ENCODE peak calls at places on chromosomes 7 and 10, in four cellular contexts. One of them, this sample, is unnamed. For H3K79me2, the result is how much of the 10 kb centered on the place peaks cover.

GRCh38 chr10:88499569-88500470 is 83.3 kb downstream of the RNLS start:
- DNase-seq in H9: no peak
- DNase-seq in mesendoderm: no peak
- DNase-seq in H1: no peak
- DNase-seq in this sample: peak

GRCh38 chr10:541750-542371 is 147.6 kb downstream of the DIP2C start:
- DNase-seq in H9: no peak
- DNase-seq in mesendoderm: no peak
- DNase-seq in H1: no peak
- DNase-seq in this sample: no peak

GRCh38 chr7:124810605-124811004 is 45.0 kb upstream of the GPR37 start:
- DNase-seq in H9: no peak
- DNase-seq in mesendoderm: no peak
- DNase-seq in H1: no peak
- DNase-seq in this sample: no peak

GRCh38 chr10:14926061-14926470 is 27.8 kb downstream of the DCLRE1C start:
- DNase-seq in H9: no peak
- DNase-seq in mesendoderm: no peak
- DNase-seq in H1: no peak
- DNase-seq in this sample: no peak

GRCh38 chr10:110643670-110644597 is at the start of gene RBM20:
- DNase-seq in H9: peak
- DNase-seq in mesendoderm: no peak
- DNase-seq in H1: no peak
- DNase-seq in this sample: no peak

GRCh38 chr10:4333474-4333894 is 492.5 kb upstream of the AKR1E2 start:
- DNase-seq in H9: no peak
- DNase-seq in mesendoderm: no peak
- DNase-seq in H1: no peak
- DNase-seq in this sample: no peak

GRCh38 chr7:6564091-6564770 is 13.0 kb upstream of the GRID2IP start:
- DNase-seq in H9: no peak
- DNase-seq in mesendoderm: no peak
- DNase-seq in H1: no peak
- DNase-seq in this sample: no peak

GRCh38 chr10:46550076-46550790 is 6.2 kb downstream of the GPRIN2 start:
- DNase-seq in H9: peak
- DNase-seq in mesendoderm: no peak
- DNase-seq in H1: no peak
- DNase-seq in this sample: no peak

GRCh38 chr10:103676058-103676785 is 179.2 kb downstream of the SH3PXD2A start:
- DNase-seq in H9: no peak
- DNase-seq in mesendoderm: peak
- DNase-seq in H1: no peak
- DNase-seq in this sample: peak

GRCh38 chr10:124063736-124064135 is 29.7 kb downstream of the CHST15 start:
- DNase-seq in H9: no peak
- DNase-seq in mesendoderm: no peak
- DNase-seq in H1: no peak
- DNase-seq in this sample: peak

GRCh38 chr10:99784025-99784730 is 1.7 kb downstream of the ABCC2 start:
- DNase-seq in H9: no peak
- DNase-seq in mesendoderm: no peak
- DNase-seq in H1: no peak
- DNase-seq in this sample: peak

GRCh38 chr7:130384371-130384801 is 4.1 kb downstream of the CPA1 start:
- DNase-seq in H9: no peak
- DNase-seq in mesendoderm: no peak
- DNase-seq in H1: no peak
- DNase-seq in this sample: no peak

GRCh38 chr10:87973635-87974034 is 110.2 kb downstream of the PTEN start:
- DNase-seq in H9: no peak
- DNase-seq in mesendoderm: peak
- DNase-seq in H1: peak
- DNase-seq in this sample: no peak

GRCh38 chr7:133794490-133794889 is 332.6 kb upstream of the LRGUK start:
- DNase-seq in H9: no peak
- DNase-seq in mesendoderm: no peak
- DNase-seq in H1: no peak
- DNase-seq in this sample: no peak

GRCh38 chr10:110241841-110242240 is 34.4 kb downstream of the MXI1 start:
- DNase-seq in H9: no peak
- DNase-seq in mesendoderm: peak
- DNase-seq in H1: no peak
- DNase-seq in this sample: no peak

GRCh38 chr10:74898201-74898976 is 72.0 kb downstream of the KAT6B start:
- DNase-seq in H9: no peak
- DNase-seq in mesendoderm: no peak
- DNase-seq in H1: no peak
- DNase-seq in this sample: no peak

GRCh38 chr7:67823345-67823744 is 826.7 kb downstream of the TYW1 start:
- DNase-seq in H9: no peak
- DNase-seq in mesendoderm: no peak
- DNase-seq in H1: no peak
- DNase-seq in this sample: no peak

GRCh38 chr7:51019891-51020855 is 237.5 kb upstream of the GRB10 start:
- DNase-seq in H9: no peak
- DNase-seq in mesendoderm: no peak
- DNase-seq in H1: no peak
- DNase-seq in this sample: no peak

GRCh38 chr10:99906470-99906869 is 103.3 kb downstream of the DNMBP start:
- DNase-seq in H9: no peak
- DNase-seq in mesendoderm: no peak
- DNase-seq in H1: no peak
- DNase-seq in this sample: peak

GRCh38 chr10:113049881-113050280 is 99.8 kb downstream of the TCF7L2 start:
- DNase-seq in H9: no peak
- DNase-seq in mesendoderm: no peak
- DNase-seq in H1: no peak
- DNase-seq in this sample: no peak

GRCh38 chr10:113047963-113048781 is 98.1 kb downstream of the TCF7L2 start:
- DNase-seq in H9: no peak
- DNase-seq in mesendoderm: peak
- DNase-seq in H1: no peak
- DNase-seq in this sample: peak

GRCh38 chr10:113045155-113046055 is 95.4 kb downstream of the TCF7L2 start:
- DNase-seq in H9: no peak
- DNase-seq in mesendoderm: no peak
- DNase-seq in H1: no peak
- DNase-seq in this sample: no peak

GRCh38 chr10:113047605-113047962 is 97.5 kb downstream of the TCF7L2 start:
- DNase-seq in H9: no peak
- DNase-seq in mesendoderm: no peak
- DNase-seq in H1: no peak
- DNase-seq in this sample: no peak

GRCh38 chr10:113047151-113047550 is 97.1 kb downstream of the TCF7L2 start:
- DNase-seq in H9: no peak
- DNase-seq in mesendoderm: no peak
- DNase-seq in H1: no peak
- DNase-seq in this sample: no peak
- H3K79me2 ChIP-seq in H9: under half
- H3K79me2 ChIP-seq in mesendoderm: under half
- H3K79me2 ChIP-seq in H1: under half
- H3K79me2 ChIP-seq in this sample: under half

DNA sequence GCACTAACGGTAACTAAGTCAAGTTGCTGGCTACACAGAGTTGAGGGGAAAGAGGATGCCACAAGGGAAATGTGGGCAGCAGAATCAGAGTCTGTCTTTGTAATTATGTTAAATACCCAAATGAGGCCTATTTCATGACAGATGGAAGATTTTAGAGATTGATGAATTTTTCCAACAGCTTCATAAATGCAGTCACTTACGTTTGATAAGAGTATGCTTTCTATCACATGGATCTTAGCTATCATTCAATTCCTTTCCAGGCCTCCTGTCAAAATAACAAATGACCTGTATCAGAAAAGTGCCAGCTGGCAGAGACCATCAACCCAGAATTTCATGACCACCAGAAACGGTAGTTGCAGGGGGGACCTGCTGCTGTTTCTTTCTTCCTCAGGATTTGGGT is 148.4 kb upstream of the PLPP4 start:
- DNase-seq in H9: no peak
- DNase-seq in mesendoderm: no peak
- DNase-seq in H1: no peak
- DNase-seq in this sample: no peak
- H3K18ac ChIP-seq in H9: no peak
- H3K18ac ChIP-seq in mesendoderm: no peak
- H3K18ac ChIP-seq in H1: no peak
- H3K18ac ChIP-seq in this sample: no peak

GRCh38 chr10:118738422-118738821 is 16.3 kb downstream of the CACUL1 start:
- DNase-seq in H9: no peak
- DNase-seq in mesendoderm: no peak
- DNase-seq in H1: no peak
- DNase-seq in this sample: no peak
- H3K79me2 ChIP-seq in H9: under half
- H3K79me2 ChIP-seq in mesendoderm: half or more
- H3K79me2 ChIP-seq in H1: under half
- H3K79me2 ChIP-seq in this sample: under half

DNA sequence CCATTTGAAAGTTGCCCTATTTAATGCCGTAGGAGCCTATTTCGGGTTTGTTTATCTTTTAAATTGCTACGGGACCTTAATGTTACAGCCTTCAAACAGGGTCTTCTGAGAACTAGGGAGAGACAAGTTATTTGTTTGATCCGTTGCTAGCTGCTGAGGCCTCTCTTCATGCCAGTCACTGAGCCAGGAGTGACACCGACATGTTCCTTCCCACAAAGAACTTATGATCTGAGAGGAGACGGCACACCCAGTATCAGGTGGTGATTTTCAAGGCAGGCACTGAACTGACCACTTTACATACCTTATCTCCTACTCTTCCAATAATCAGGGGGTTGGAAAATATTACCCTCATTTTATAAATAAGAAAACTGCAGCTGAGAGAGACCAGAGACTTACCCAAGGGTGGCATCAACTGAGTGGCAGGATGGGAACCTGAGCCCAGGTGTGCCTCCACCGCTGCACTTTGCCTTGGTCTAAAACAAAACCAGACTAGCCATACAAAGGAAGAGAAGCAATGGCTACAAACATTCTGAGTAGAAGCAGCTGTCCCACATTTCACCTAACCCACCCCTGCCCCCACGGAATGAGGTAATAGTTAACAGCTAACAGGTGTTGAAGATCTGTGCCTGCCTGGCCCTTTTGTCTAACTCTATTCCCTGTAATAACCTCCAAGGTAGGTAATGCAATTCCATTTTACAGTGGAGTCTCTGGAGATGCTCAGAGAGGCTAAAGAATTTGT is 40.4 kb downstream of the PPP1R3C start:
- DNase-seq in H9: no peak
- DNase-seq in mesendoderm: no peak
- DNase-seq in H1: no peak
- DNase-seq in this sample: no peak
- H3K18ac ChIP-seq in H9: no peak
- H3K18ac ChIP-seq in mesendoderm: no peak
- H3K18ac ChIP-seq in H1: no peak
- H3K18ac ChIP-seq in this sample: no peak

GRCh38 chr10:5977471-5978370 is at the start of gene IL15RA:
- DNase-seq in H9: peak
- DNase-seq in mesendoderm: peak
- DNase-seq in H1: no peak
- DNase-seq in this sample: peak

GRCh38 chr10:5973069-5973468 is 4.3 kb downstream of the IL15RA start:
- DNase-seq in H9: no peak
- DNase-seq in mesendoderm: no peak
- DNase-seq in H1: no peak
- DNase-seq in this sample: no peak

GRCh38 chr10:5975641-5976473 is 1.5 kb downstream of the IL15RA start:
- DNase-seq in H9: no peak
- DNase-seq in mesendoderm: peak
- DNase-seq in H1: no peak
- DNase-seq in this sample: peak

GRCh38 chr10:5981529-5981928 is 4.2 kb upstream of the IL15RA start:
- DNase-seq in H9: no peak
- DNase-seq in mesendoderm: no peak
- DNase-seq in H1: no peak
- DNase-seq in this sample: no peak

GRCh38 chr10:5976689-5977470 is 463 bp downstream of the IL15RA start:
- DNase-seq in H9: peak
- DNase-seq in mesendoderm: peak
- DNase-seq in H1: no peak
- DNase-seq in this sample: peak
- H3K79me2 ChIP-seq in H9: under half
- H3K79me2 ChIP-seq in mesendoderm: under half
- H3K79me2 ChIP-seq in H1: under half
- H3K79me2 ChIP-seq in this sample: under half

GRCh38 chr10:97100657-97101056 is 85.1 kb downstream of the SLIT1 start:
- DNase-seq in H9: no peak
- DNase-seq in mesendoderm: no peak
- DNase-seq in H1: no peak
- DNase-seq in this sample: no peak
- H3K18ac ChIP-seq in H9: no peak
- H3K18ac ChIP-seq in mesendoderm: no peak
- H3K18ac ChIP-seq in H1: no peak
- H3K18ac ChIP-seq in this sample: no peak

DNA sequence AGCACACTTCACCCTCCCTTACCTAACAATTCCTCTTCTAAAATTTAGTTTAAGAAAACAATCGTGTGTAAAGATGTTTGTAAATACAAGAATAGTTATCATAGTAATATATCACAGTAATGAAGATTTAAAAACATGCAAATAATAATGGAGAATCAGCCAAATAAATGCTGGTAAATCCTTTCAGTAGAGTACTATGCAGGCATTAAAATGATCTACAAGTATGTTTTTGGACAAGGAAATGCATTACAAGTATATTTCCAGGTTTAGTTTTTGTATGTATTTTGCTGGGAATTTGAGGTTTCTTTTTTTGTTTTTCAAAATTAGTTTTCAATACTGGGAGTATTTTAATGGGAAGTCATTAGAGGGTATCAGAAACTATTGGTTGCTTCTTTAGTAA is 22.7 kb downstream of the TPST1 start:
- DNase-seq in H9: no peak
- DNase-seq in mesendoderm: no peak
- DNase-seq in H1: no peak
- DNase-seq in this sample: no peak
- H3K79me2 ChIP-seq in H9: under half
- H3K79me2 ChIP-seq in mesendoderm: under half
- H3K79me2 ChIP-seq in H1: under half
- H3K79me2 ChIP-seq in this sample: under half

DNA sequence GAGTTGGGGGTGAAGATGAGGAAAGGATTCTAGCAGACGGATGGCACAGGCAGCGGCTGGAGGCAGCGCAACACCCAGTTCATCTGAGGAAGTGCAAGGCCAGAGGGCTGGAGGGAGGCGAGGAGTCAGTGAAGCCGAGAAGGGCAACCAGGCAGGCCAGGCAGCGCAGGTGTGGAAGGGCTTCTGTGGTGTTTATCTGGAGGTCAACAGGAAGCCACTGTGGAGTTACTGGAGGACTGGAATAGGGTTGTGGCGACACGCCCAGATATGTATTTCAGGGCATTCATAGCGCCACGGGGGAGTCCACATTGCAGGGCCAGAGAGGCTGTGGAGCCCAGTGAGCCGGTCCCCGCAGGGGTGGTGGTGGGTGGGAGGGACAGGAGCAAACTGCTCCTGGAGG is 150.6 kb downstream of the CDH23 start:
- DNase-seq in H9: no peak
- DNase-seq in mesendoderm: no peak
- DNase-seq in H1: no peak
- DNase-seq in this sample: no peak
- H3K18ac ChIP-seq in H9: no peak
- H3K18ac ChIP-seq in mesendoderm: no peak
- H3K18ac ChIP-seq in H1: no peak
- H3K18ac ChIP-seq in this sample: no peak

This sample was measured in trophoblast cell.